ENCODE peak calls at places on chromosomes 2 and 18, in nine cellular contexts. One of them, this sample, is unnamed.

GRCh38 chr18:13500227-13500865 is 226.0 kb downstream of the FAM210A start:
- DNase-seq in stimulated activated CD8-positive, alpha-beta memory T cell treated with anti-CD3 and anti-CD28 coated beads, Interleukin-4, amount 100 ng/mL, for 24 hours: no peak
- DNase-seq in AG04450: no peak
- DNase-seq in BJ: peak
- DNase-seq in LHCN-M2: peak
- DNase-seq in stimulated activated naive CD8-positive, alpha-beta T cell treated with anti-CD3 and anti-CD28 coated beads, Interleukin-15, Interleukin-2, amounts not matched to agents 100 U/mL and 50 U/mL, for 24 hours: no peak
- DNase-seq in ascending aorta: peak
- DNase-seq in coronary artery: peak
- DNase-seq in NCI-H2029 treated with DMSO at 0.1 percent for 48 hours: peak
- DNase-seq in this sample: peak

GRCh38 chr2:64888591-64889309 is 100.4 kb upstream of the SLC1A4 start:
- DNase-seq in stimulated activated naive CD8-positive, alpha-beta T cell treated with anti-CD3 and anti-CD28 coated beads, Interleukin-15, Interleukin-2, amounts not matched to agents 100 U/mL and 50 U/mL, for 24 hours: no peak
- DNase-seq in BJ: no peak
- DNase-seq in AG04450: no peak
- DNase-seq in ascending aorta: peak
- DNase-seq in LHCN-M2: peak
- DNase-seq in NCI-H2029 treated with DMSO at 0.1 percent for 48 hours: no peak
- DNase-seq in stimulated activated CD8-positive, alpha-beta memory T cell treated with anti-CD3 and anti-CD28 coated beads, Interleukin-4, amount 100 ng/mL, for 24 hours: no peak
- DNase-seq in coronary artery: no peak
- DNase-seq in this sample: peak

GRCh38 chr2:217899231-217900009 is 103.4 kb downstream of the TNS1 start:
- DNase-seq in NCI-H2029 treated with DMSO at 0.1 percent for 48 hours: peak
- DNase-seq in coronary artery: peak
- DNase-seq in AG04450: peak
- DNase-seq in ascending aorta: peak
- DNase-seq in stimulated activated CD8-positive, alpha-beta memory T cell treated with anti-CD3 and anti-CD28 coated beads, Interleukin-4, amount 100 ng/mL, for 24 hours: no peak
- DNase-seq in LHCN-M2: peak
- DNase-seq in BJ: peak
- DNase-seq in stimulated activated naive CD8-positive, alpha-beta T cell treated with anti-CD3 and anti-CD28 coated beads, Interleukin-15, Interleukin-2, amounts not matched to agents 100 U/mL and 50 U/mL, for 24 hours: no peak
- DNase-seq in this sample: peak

GRCh38 chr2:157105372-157105771 is 152.1 kb upstream of the GALNT5 start:
- DNase-seq in stimulated activated naive CD8-positive, alpha-beta T cell treated with anti-CD3 and anti-CD28 coated beads, Interleukin-15, Interleukin-2, amounts not matched to agents 100 U/mL and 50 U/mL, for 24 hours: no peak
- DNase-seq in stimulated activated CD8-positive, alpha-beta memory T cell treated with anti-CD3 and anti-CD28 coated beads, Interleukin-4, amount 100 ng/mL, for 24 hours: no peak
- DNase-seq in BJ: no peak
- DNase-seq in coronary artery: no peak
- DNase-seq in ascending aorta: no peak
- DNase-seq in LHCN-M2: no peak
- DNase-seq in NCI-H2029 treated with DMSO at 0.1 percent for 48 hours: no peak
- DNase-seq in AG04450: no peak
- DNase-seq in this sample: no peak

GRCh38 chr2:189641565-189641964 is 19.7 kb upstream of the ASNSD1 start:
- DNase-seq in NCI-H2029 treated with DMSO at 0.1 percent for 48 hours: no peak
- DNase-seq in stimulated activated naive CD8-positive, alpha-beta T cell treated with anti-CD3 and anti-CD28 coated beads, Interleukin-15, Interleukin-2, amounts not matched to agents 100 U/mL and 50 U/mL, for 24 hours: peak
- DNase-seq in LHCN-M2: no peak
- DNase-seq in AG04450: no peak
- DNase-seq in BJ: no peak
- DNase-seq in stimulated activated CD8-positive, alpha-beta memory T cell treated with anti-CD3 and anti-CD28 coated beads, Interleukin-4, amount 100 ng/mL, for 24 hours: no peak
- DNase-seq in ascending aorta: no peak
- DNase-seq in coronary artery: no peak
- DNase-seq in this sample: no peak

GRCh38 chr2:201415149-201415548 is 36.1 kb downstream of the TRAK2 start:
- DNase-seq in AG04450: no peak
- DNase-seq in NCI-H2029 treated with DMSO at 0.1 percent for 48 hours: no peak
- DNase-seq in stimulated activated CD8-positive, alpha-beta memory T cell treated with anti-CD3 and anti-CD28 coated beads, Interleukin-4, amount 100 ng/mL, for 24 hours: no peak
- DNase-seq in BJ: no peak
- DNase-seq in ascending aorta: no peak
- DNase-seq in coronary artery: no peak
- DNase-seq in LHCN-M2: no peak
- DNase-seq in stimulated activated naive CD8-positive, alpha-beta T cell treated with anti-CD3 and anti-CD28 coated beads, Interleukin-15, Interleukin-2, amounts not matched to agents 100 U/mL and 50 U/mL, for 24 hours: no peak
- DNase-seq in this sample: no peak

GRCh38 chr2:159715451-159715850 is 3.1 kb downstream of the MARCHF7 start:
- DNase-seq in ascending aorta: no peak
- DNase-seq in BJ: no peak
- DNase-seq in NCI-H2029 treated with DMSO at 0.1 percent for 48 hours: no peak
- DNase-seq in coronary artery: no peak
- DNase-seq in AG04450: no peak
- DNase-seq in stimulated activated CD8-positive, alpha-beta memory T cell treated with anti-CD3 and anti-CD28 coated beads, Interleukin-4, amount 100 ng/mL, for 24 hours: no peak
- DNase-seq in LHCN-M2: no peak
- DNase-seq in stimulated activated naive CD8-positive, alpha-beta T cell treated with anti-CD3 and anti-CD28 coated beads, Interleukin-15, Interleukin-2, amounts not matched to agents 100 U/mL and 50 U/mL, for 24 hours: no peak
- DNase-seq in this sample: no peak

GRCh38 chr2:119282966-119283511 is 59.4 kb downstream of the STEAP3 start:
- DNase-seq in ascending aorta: no peak
- DNase-seq in stimulated activated naive CD8-positive, alpha-beta T cell treated with anti-CD3 and anti-CD28 coated beads, Interleukin-15, Interleukin-2, amounts not matched to agents 100 U/mL and 50 U/mL, for 24 hours: no peak
- DNase-seq in NCI-H2029 treated with DMSO at 0.1 percent for 48 hours: peak
- DNase-seq in stimulated activated CD8-positive, alpha-beta memory T cell treated with anti-CD3 and anti-CD28 coated beads, Interleukin-4, amount 100 ng/mL, for 24 hours: no peak
- DNase-seq in coronary artery: no peak
- DNase-seq in BJ: no peak
- DNase-seq in LHCN-M2: no peak
- DNase-seq in AG04450: no peak
- DNase-seq in this sample: peak

GRCh38 chr2:200567932-200568331 is 17.9 kb upstream of the AOX1 start:
- DNase-seq in ascending aorta: no peak
- DNase-seq in stimulated activated naive CD8-positive, alpha-beta T cell treated with anti-CD3 and anti-CD28 coated beads, Interleukin-15, Interleukin-2, amounts not matched to agents 100 U/mL and 50 U/mL, for 24 hours: no peak
- DNase-seq in BJ: no peak
- DNase-seq in coronary artery: no peak
- DNase-seq in NCI-H2029 treated with DMSO at 0.1 percent for 48 hours: no peak
- DNase-seq in stimulated activated CD8-positive, alpha-beta memory T cell treated with anti-CD3 and anti-CD28 coated beads, Interleukin-4, amount 100 ng/mL, for 24 hours: no peak
- DNase-seq in AG04450: no peak
- DNase-seq in LHCN-M2: no peak
- DNase-seq in this sample: no peak

This sample was measured in myocyte.